ENCODE peak calls at places on chromosome 18, in four cellular contexts. J, S, U and B are unnamed samples.

GRCh38 chr18:63040788-63041410 is 278.7 kb downstream of the BCL2 start:
- DNase-seq in S (no peak), U (no peak), J (peak; percentile 83), B (no peak)

GRCh38 chr18:41096504-41096903 is 858.5 kb upstream of the PIK3C3 start:
- DNase-seq in J (no peak), S (no peak), U (no peak), B (peak; percentile 8)

GRCh38 chr18:48947583-48947982 is 3.2 kb downstream of the SMAD7 start:
- DNase-seq in S (no peak), J (no peak), U (no peak), B (no peak)

GRCh38 chr18:46402396-46402795 is 254.6 kb downstream of the LOXHD1 start:
- DNase-seq in J (no peak), U (no peak), S (no peak), B (no peak)

GRCh38 chr18:79481041-79481790 is 85.5 kb downstream of the NFATC1 start:
- DNase-seq in J (no peak), U (no peak), S (no peak), B (no peak)

GRCh38 chr18:1527805-1528204 is 623.1 kb downstream of the ADCYAP1 start:
- DNase-seq in J (no peak), U (no peak), S (no peak), B (no peak)

GRCh38 chr18:49934457-49934856 is 121.1 kb upstream of the ACAA2 start:
- DNase-seq in S (no peak), U (no peak), J (no peak), B (no peak)

GRCh38 chr18:25329783-25330182 is 22.2 kb downstream of the ZNF521 start:
- DNase-seq in J (no peak), S (no peak), U (no peak), B (no peak)

GRCh38 chr18:31161757-31162418 is 768 bp downstream of the DSC1 start:
- DNase-seq in J (no peak), S (no peak), U (no peak), B (no peak)

GRCh38 chr18:48720655-48721025 is 181.8 kb downstream of the CTIF start:
- DNase-seq in U (no peak), J (no peak), S (no peak), B (no peak)

GRCh38 chr18:58314284-58314683 is 270.3 kb downstream of the NEDD4L start:
- DNase-seq in U (peak; percentile 65), S (peak; percentile 20), J (no peak), B (no peak)

GRCh38 chr18:42296192-42296591 is 341.2 kb downstream of the PIK3C3 start:
- DNase-seq in S (no peak), J (no peak), U (no peak), B (no peak)

GRCh38 chr18:12946549-12947354 is 1.1 kb upstream of the SEH1L start:
- DNase-seq in S (peak; percentile 82), J (no peak), U (peak; percentile 93), B (peak; percentile 47)

GRCh38 chr18:76380127-76380729 is 114.8 kb downstream of the ZNF516 start:
- DNase-seq in S (no peak), J (no peak), U (no peak), B (no peak)

GRCh38 chr18:31232779-31233424 is 70.2 kb upstream of the DSC1 start:
- DNase-seq in U (peak; percentile 84), S (peak; percentile 19), J (no peak), B (no peak)

GRCh38 chr18:8188196-8188595 is 421.0 kb upstream of the RAB12 start:
- DNase-seq in U (no peak), S (no peak), J (no peak), B (no peak)

GRCh38 chr18:34077599-34077998 is 147.1 kb downstream of the NOL4 start:
- DNase-seq in J (no peak), U (no peak), S (no peak), B (no peak)
- TF ChIP-seq CTCF in J (peak; percentile 6), U (no peak), S (no peak), B (no peak)

GRCh38 chr18:74589021-74589420 is 8.6 kb upstream of the ZNF407 start:
- DNase-seq in U (no peak), J (no peak), S (no peak), B (no peak)

GRCh38 chr18:74587446-74587845 is 10.2 kb upstream of the ZNF407 start:
- DNase-seq in S (no peak), J (no peak), U (no peak), B (no peak)

GRCh38 chr18:74595425-74595824 is 2.2 kb upstream of the ZNF407 start:
- DNase-seq in U (no peak), S (no peak), J (no peak), B (no peak)

GRCh38 chr18:74589820-74590219 is 7.8 kb upstream of the ZNF407 start:
- DNase-seq in J (no peak), U (no peak), S (no peak), B (no peak)

GRCh38 chr18:74590606-74591005 is 7.1 kb upstream of the ZNF407 start:
- DNase-seq in U (no peak), S (no peak), J (no peak), B (no peak)
- TF ChIP-seq ETV6 in U (no peak), S (no peak), J (no peak), B (no peak)

GRCh38 chr18:34510926-34511325 is 199.2 kb upstream of the DTNA start:
- DNase-seq in S (no peak), U (no peak), J (no peak), B (no peak)

GRCh38 chr18:34509879-34510586 is 200.1 kb upstream of the DTNA start:
- DNase-seq in S (no peak), J (no peak), U (no peak), B (no peak)

GRCh38 chr18:34509163-34509562 is 200.9 kb upstream of the DTNA start:
- DNase-seq in U (no peak), J (no peak), S (no peak), B (no peak)

GRCh38 chr18:34511879-34512278 is 198.2 kb upstream of the DTNA start:
- DNase-seq in J (no peak), S (no peak), U (no peak), B (no peak)

DNA sequence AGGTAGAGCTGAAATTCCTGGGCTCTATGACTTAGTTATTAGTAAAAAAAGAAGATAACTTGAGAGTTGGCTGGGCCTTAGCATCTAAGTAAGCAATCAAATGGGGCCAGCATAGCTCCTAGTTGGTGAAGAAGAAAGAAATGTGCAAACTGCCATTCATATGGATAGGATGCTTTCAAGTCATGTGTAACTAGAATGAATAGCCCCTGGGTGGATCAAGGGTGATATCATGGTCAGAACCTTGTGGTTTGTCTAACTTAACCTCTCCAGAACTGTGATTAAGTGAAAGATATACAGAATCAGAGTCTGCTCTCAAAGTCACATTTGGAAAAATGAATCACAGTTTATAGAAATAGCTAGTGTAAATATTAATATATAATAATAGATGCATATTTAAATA is 198.7 kb upstream of the DTNA start:
- DNase-seq in J (no peak), U (no peak), S (no peak), B (no peak)
- TF ChIP-seq CTCF in J (no peak), U (no peak), S (no peak), B (no peak)

GRCh38 chr18:54125429-54125828 is 99.0 kb downstream of the MBD2 start:
- DNase-seq in U (no peak), J (no peak), S (no peak), B (no peak)
- TF ChIP-seq ETV6 in U (no peak), J (no peak), S (no peak), B (no peak)

GRCh38 chr18:21958256-21958655 is 211.1 kb upstream of the GATA6 start:
- DNase-seq in S (no peak), U (peak; percentile 69), J (no peak), B (no peak)

GRCh38 chr18:21958707-21959457 is 210.5 kb upstream of the GATA6 start:
- DNase-seq in S (no peak), U (no peak), J (no peak), B (no peak)

GRCh38 chr18:21960189-21960588 is 209.2 kb upstream of the GATA6 start:
- DNase-seq in J (no peak), U (no peak), S (no peak), B (no peak)

GRCh38 chr18:21955757-21956652 is 213.4 kb upstream of the GATA6 start:
- DNase-seq in J (peak; percentile 4), S (peak; percentile 85), U (peak; percentile 54), B (peak; percentile 87)
- TF ChIP-seq CTCF in J (peak; percentile 94), S (peak; percentile 91), U (peak; percentile 86), B (peak; percentile 90)